ENCODE peak calls at places on chromosomes 1 and 21, in five cellular contexts. One of them, this sample, is unnamed. For H3K4me1, the result is how much of the 10 kb centered on the place peaks cover.

GRCh38 chr1:207698822-207699483 is 52.9 kb upstream of the CD46 start:
- DNase-seq in GM23248: peak
- DNase-seq in PC-3: peak
- DNase-seq in MM.1S: peak
- DNase-seq in GM23338: peak
- DNase-seq in this sample: peak

GRCh38 chr1:226784081-226785049 is 45.3 kb upstream of the ITPKB start:
- DNase-seq in GM23248: no peak
- DNase-seq in PC-3: peak
- DNase-seq in MM.1S: no peak
- DNase-seq in GM23338: no peak
- DNase-seq in this sample: no peak

GRCh38 chr1:109425391-109425790 is 857 bp downstream of the PSMA5 start:
- DNase-seq in GM23248: peak
- DNase-seq in PC-3: peak
- DNase-seq in MM.1S: peak
- DNase-seq in GM23338: peak
- DNase-seq in this sample: no peak

GRCh38 chr1:2547210-2548067 is 8.7 kb upstream of the TNFRSF14 start:
- DNase-seq in GM23248: peak
- DNase-seq in PC-3: peak
- DNase-seq in MM.1S: peak
- DNase-seq in GM23338: no peak
- DNase-seq in this sample: no peak

GRCh38 chr1:206581571-206581981 is 30.7 kb downstream of the EIF2D start:
- DNase-seq in GM23248: no peak
- DNase-seq in PC-3: no peak
- DNase-seq in MM.1S: no peak
- DNase-seq in GM23338: no peak
- DNase-seq in this sample: no peak

GRCh38 chr1:106465666-106466065 is 590.8 kb upstream of the PRMT6 start:
- DNase-seq in GM23248: peak
- DNase-seq in PC-3: peak
- DNase-seq in MM.1S: no peak
- DNase-seq in GM23338: no peak
- DNase-seq in this sample: no peak

GRCh38 chr21:32112194-32112593 is 166.7 kb downstream of the MIS18A start:
- DNase-seq in GM23248: no peak
- DNase-seq in PC-3: no peak
- DNase-seq in MM.1S: no peak
- DNase-seq in GM23338: no peak
- DNase-seq in this sample: no peak

GRCh38 chr1:210942513-210942912 is 191.4 kb downstream of the KCNH1 start:
- DNase-seq in GM23248: no peak
- DNase-seq in PC-3: no peak
- DNase-seq in MM.1S: no peak
- DNase-seq in GM23338: no peak
- DNase-seq in this sample: no peak

GRCh38 chr1:205948000-205948399 is 4.7 kb upstream of the SLC26A9 start:
- DNase-seq in GM23248: no peak
- DNase-seq in PC-3: no peak
- DNase-seq in MM.1S: no peak
- DNase-seq in GM23338: no peak
- DNase-seq in this sample: no peak

GRCh38 chr1:7284839-7285435 is 486.2 kb upstream of the VAMP3 start:
- DNase-seq in GM23248: no peak
- DNase-seq in PC-3: no peak
- DNase-seq in MM.1S: no peak
- DNase-seq in GM23338: no peak
- DNase-seq in this sample: no peak

GRCh38 chr1:32867151-32867550 is 3.6 kb downstream of the FNDC5 start:
- DNase-seq in GM23248: no peak
- DNase-seq in PC-3: no peak
- DNase-seq in MM.1S: no peak
- DNase-seq in GM23338: no peak
- DNase-seq in this sample: no peak

GRCh38 chr1:182716740-182717720 is 32.6 kb upstream of the RGS8 start:
- DNase-seq in GM23248: no peak
- DNase-seq in PC-3: no peak
- DNase-seq in MM.1S: no peak
- DNase-seq in GM23338: no peak
- DNase-seq in this sample: no peak

GRCh38 chr21:45318556-45319341 is 31.1 kb upstream of the POFUT2 start:
- DNase-seq in GM23248: no peak
- DNase-seq in PC-3: no peak
- DNase-seq in MM.1S: no peak
- DNase-seq in GM23338: no peak
- DNase-seq in this sample: peak

GRCh38 chr21:45320991-45321656 is 33.4 kb upstream of the POFUT2 start:
- DNase-seq in GM23248: no peak
- DNase-seq in PC-3: no peak
- DNase-seq in MM.1S: no peak
- DNase-seq in GM23338: no peak
- DNase-seq in this sample: no peak

GRCh38 chr21:45320261-45320990 is 32.7 kb upstream of the POFUT2 start:
- DNase-seq in GM23248: no peak
- DNase-seq in PC-3: no peak
- DNase-seq in MM.1S: no peak
- DNase-seq in GM23338: no peak
- DNase-seq in this sample: no peak

GRCh38 chr21:45318146-45318555 is 30.5 kb upstream of the POFUT2 start:
- DNase-seq in GM23248: no peak
- DNase-seq in PC-3: no peak
- DNase-seq in MM.1S: no peak
- DNase-seq in GM23338: no peak
- DNase-seq in this sample: no peak

DNA sequence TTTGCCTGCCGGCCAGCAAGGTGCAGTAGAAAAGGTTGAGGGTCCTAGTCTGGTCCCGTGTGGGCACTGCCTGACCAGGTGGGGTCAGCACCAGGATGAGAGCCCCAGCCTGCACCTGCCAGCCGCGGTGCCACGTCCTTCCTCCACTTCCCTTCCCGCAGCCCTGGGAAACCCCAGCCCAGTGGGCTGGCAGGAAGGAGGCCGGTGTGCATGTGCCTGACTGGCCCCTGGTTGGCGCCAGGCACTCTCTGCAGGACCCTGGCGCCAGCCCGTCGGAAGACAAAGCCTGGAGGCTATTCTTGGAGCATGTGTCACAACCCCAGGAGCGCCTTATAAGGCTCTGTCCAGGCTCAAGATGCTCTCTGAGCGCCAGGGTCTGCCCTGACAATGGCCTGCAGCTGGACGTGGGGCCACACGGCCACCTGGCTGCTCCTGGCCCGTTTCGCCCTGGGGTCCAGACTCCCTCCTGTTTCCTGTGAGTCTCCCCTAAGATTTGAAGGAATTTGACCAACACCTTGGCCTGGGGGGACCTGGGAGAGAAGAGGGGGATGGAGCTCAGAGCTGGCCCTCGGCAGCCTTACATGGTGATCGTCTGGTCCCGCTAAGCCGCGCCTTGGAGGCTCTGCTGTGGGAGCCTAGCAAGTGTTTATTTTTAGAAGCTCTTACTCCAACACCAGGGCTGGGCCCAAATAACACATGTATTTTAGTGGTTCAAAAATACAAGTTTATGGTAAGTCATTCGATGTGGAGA is 31.9 kb upstream of the POFUT2 start:
- DNase-seq in GM23248: peak
- DNase-seq in PC-3: no peak
- DNase-seq in MM.1S: no peak
- DNase-seq in GM23338: no peak
- DNase-seq in this sample: no peak
- H3K4me1 ChIP-seq in GM23248: under half
- H3K4me1 ChIP-seq in PC-3: under half
- H3K4me1 ChIP-seq in MM.1S: under half
- H3K4me1 ChIP-seq in GM23338: under half
- H3K4me1 ChIP-seq in this sample: under half

GRCh38 chr21:33478858-33479678 is 706 bp downstream of the TMEM50B start:
- DNase-seq in GM23248: peak
- DNase-seq in PC-3: peak
- DNase-seq in MM.1S: peak
- DNase-seq in GM23338: peak
- DNase-seq in this sample: peak
- TF ChIP-seq EZH2phosphoT487 in GM23248: no peak
- TF ChIP-seq EZH2phosphoT487 in PC-3: no peak
- TF ChIP-seq EZH2phosphoT487 in MM.1S: no peak
- TF ChIP-seq EZH2phosphoT487 in GM23338: no peak
- TF ChIP-seq EZH2phosphoT487 in this sample: no peak

DNA sequence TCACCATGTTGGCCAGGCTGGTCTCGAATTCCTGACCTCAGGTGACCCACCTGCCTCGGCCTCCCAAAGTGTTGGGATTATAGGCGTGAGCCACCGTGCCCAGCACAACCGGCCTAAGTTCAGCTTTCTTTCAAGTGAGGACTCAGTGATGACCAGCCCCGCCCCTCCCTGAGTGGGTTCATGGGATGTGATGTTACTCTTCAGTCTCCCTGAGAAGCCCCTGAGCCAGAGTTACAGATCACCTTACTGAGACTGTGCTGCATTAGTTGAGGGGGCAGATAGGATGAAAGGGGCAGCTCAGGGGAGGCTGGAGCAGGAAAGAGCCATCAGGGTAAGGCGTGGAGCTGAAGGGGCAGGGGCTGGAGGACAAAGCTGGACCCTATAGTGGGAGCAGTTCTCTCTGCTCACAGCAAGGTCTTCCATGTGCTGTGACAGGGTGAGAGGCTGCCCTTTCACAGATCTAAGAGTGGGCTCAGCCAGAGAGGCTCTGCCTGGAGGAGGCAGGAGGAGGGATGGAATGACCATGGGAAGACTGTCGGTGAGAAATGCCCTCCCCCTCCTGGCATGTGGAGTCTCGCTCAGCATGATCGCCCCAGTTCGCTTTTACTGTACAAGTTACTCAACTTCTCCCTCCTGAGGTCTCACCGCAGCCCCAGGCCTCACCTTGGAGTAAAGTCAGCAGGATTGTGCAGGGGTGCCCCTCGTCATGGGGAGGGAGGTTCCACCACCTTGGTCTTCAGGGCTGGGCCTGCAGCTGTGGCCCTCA is 13.4 kb downstream of the SH2D2A start:
- DNase-seq in GM23248: no peak
- DNase-seq in PC-3: no peak
- DNase-seq in MM.1S: no peak
- DNase-seq in GM23338: no peak
- DNase-seq in this sample: no peak
- H3K4me1 ChIP-seq in GM23248: under half
- H3K4me1 ChIP-seq in PC-3: under half
- H3K4me1 ChIP-seq in MM.1S: under half
- H3K4me1 ChIP-seq in GM23338: under half
- H3K4me1 ChIP-seq in this sample: under half

DNA sequence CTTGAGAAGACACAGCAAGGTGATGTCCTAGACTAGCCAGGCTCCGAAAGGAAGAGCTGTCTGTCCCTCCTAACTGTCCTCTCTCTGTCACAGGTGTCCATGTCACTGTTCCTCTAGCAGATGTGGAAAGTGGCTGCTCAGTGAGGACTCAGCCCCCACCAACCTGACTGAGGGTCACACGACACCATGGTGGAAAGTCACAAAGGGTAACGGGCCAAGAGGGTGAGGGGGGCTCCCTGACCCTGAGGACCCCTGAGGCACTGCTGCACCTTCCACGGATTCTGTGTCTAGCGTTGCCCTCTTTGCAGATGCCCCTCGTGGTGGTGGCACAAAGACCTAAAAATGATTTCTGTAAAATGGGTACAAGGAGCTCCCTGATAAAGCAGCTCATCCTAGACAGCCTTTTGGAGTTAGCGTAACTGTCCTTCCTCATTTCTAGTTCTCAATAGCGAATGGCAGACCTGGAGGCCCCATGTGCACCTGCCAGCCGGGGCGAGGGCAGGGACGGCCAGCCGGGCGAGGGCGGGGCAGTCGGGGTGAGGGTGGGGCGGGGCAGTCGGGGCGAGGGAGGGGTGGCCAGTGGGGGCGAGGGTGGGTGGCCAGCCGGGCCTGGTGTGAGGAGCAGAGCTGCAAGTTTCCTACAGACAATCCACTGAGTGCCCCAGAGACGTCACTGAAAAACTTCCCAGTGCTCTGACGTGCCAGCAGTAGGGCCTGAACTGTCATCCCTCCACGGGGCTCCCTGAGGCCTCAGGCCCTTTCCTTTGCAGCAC is 23.4 kb downstream of the POFUT2 start:
- DNase-seq in GM23248: no peak
- DNase-seq in PC-3: no peak
- DNase-seq in MM.1S: no peak
- DNase-seq in GM23338: no peak
- DNase-seq in this sample: peak
- TF ChIP-seq EZH2phosphoT487 in GM23248: no peak
- TF ChIP-seq EZH2phosphoT487 in PC-3: no peak
- TF ChIP-seq EZH2phosphoT487 in MM.1S: no peak
- TF ChIP-seq EZH2phosphoT487 in GM23338: no peak
- TF ChIP-seq EZH2phosphoT487 in this sample: no peak

GRCh38 chr1:51443555-51443954 is 75.5 kb downstream of the EPS15 start:
- DNase-seq in GM23248: no peak
- DNase-seq in PC-3: no peak
- DNase-seq in MM.1S: no peak
- DNase-seq in GM23338: no peak
- DNase-seq in this sample: no peak

GRCh38 chr1:51445346-51446090 is 73.5 kb downstream of the EPS15 start:
- DNase-seq in GM23248: no peak
- DNase-seq in PC-3: no peak
- DNase-seq in MM.1S: no peak
- DNase-seq in GM23338: no peak
- DNase-seq in this sample: no peak

GRCh38 chr1:51442616-51443015 is 76.5 kb downstream of the EPS15 start:
- DNase-seq in GM23248: no peak
- DNase-seq in PC-3: no peak
- DNase-seq in MM.1S: peak
- DNase-seq in GM23338: no peak
- DNase-seq in this sample: no peak

GRCh38 chr1:51444534-51445192 is 74.4 kb downstream of the EPS15 start:
- DNase-seq in GM23248: no peak
- DNase-seq in PC-3: no peak
- DNase-seq in MM.1S: no peak
- DNase-seq in GM23338: no peak
- DNase-seq in this sample: no peak

DNA sequence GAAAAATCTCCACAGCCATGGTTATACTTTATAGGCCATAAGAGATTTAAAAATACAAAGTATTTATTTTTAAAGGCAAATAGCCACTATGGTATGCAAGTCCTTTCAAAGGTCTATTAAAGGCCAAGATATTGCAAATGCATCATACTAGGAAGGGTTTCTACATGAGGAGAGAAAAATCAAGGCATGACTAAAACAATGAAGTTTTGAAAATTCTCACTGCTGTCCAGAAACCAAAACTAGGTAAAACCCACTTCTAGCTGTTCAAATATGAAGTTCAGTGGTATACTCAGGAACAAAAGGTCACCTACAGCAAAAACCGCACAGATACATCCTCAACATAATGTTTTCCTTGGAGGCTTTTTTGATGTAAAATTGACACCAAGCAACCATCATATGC is 75.0 kb downstream of the EPS15 start:
- DNase-seq in GM23248: peak
- DNase-seq in PC-3: no peak
- DNase-seq in MM.1S: no peak
- DNase-seq in GM23338: no peak
- DNase-seq in this sample: no peak
- H3K4me1 ChIP-seq in GM23248: under half
- H3K4me1 ChIP-seq in PC-3: under half
- H3K4me1 ChIP-seq in MM.1S: under half
- H3K4me1 ChIP-seq in GM23338: under half
- H3K4me1 ChIP-seq in this sample: under half

GRCh38 chr1:41495171-41495948 is 10.9 kb upstream of the EDN2 start:
- DNase-seq in GM23248: peak
- DNase-seq in PC-3: peak
- DNase-seq in MM.1S: no peak
- DNase-seq in GM23338: peak
- DNase-seq in this sample: peak
- TF ChIP-seq EZH2phosphoT487 in GM23248: no peak
- TF ChIP-seq EZH2phosphoT487 in PC-3: no peak
- TF ChIP-seq EZH2phosphoT487 in MM.1S: no peak
- TF ChIP-seq EZH2phosphoT487 in GM23338: no peak
- TF ChIP-seq EZH2phosphoT487 in this sample: no peak

This sample was measured in hepatocyte.